ENCODE peak calls at places on chromosomes 11 and 22, in seven cellular contexts. S is activated T-cell treated with anti-CD3 and anti-CD28 coated beads for 1 hour; M is stimulated activated naive CD4-positive, alpha-beta T cell; C is stimulated activated CD4-positive, alpha-beta T cell treated with anti-CD3 and anti-CD28 coated beads, Interleukin-15, amount 100 ng/mL, for 48 hours; U is kidney epithelial cell; Z is skeletal muscle cell; F is A673. Q is an unnamed sample.

GRCh38 chr22:46638601-46639431 is 18.6 kb downstream of the GRAMD4 start:
- DNase-seq in S (no peak), M (no peak), C (no peak), U (no peak), Z (no peak), F (no peak), Q (no peak)

GRCh38 chr11:57645716-57646085 is 4.0 kb downstream of the YPEL4 start:
- DNase-seq in S (no peak), M (no peak), C (no peak), U (no peak), Z (no peak), F (no peak), Q (no peak)

GRCh38 chr22:17912942-17913704 is 111.2 kb downstream of the MICAL3 start:
- DNase-seq in S (no peak), M (no peak), C (no peak), U (no peak), Z (no peak), F (no peak), Q (no peak)

GRCh38 chr22:18136563-18137320 is 13.2 kb upstream of the USP18 start:
- DNase-seq in S (no peak), M (no peak), C (no peak), U (no peak), Z (no peak), F (no peak), Q (no peak)

GRCh38 chr11:62337682-62338181 is 484 bp downstream of the ASRGL1 start:
- DNase-seq in S (peak), M (no peak), C (no peak), U (no peak), Z (no peak), F (peak), Q (no peak)

GRCh38 chr11:81986556-81987161 is 747.0 kb downstream of the FAM181B start:
- DNase-seq in S (no peak), M (no peak), C (no peak), U (no peak), Z (no peak), F (no peak), Q (no peak)

GRCh38 chr22:36196254-36197064 is 5.2 kb downstream of the APOL4 start:
- DNase-seq in S (no peak), M (no peak), C (no peak), U (no peak), Z (no peak), F (no peak), Q (no peak)

GRCh38 chr11:31780078-31780971 is 30.8 kb downstream of the PAX6 start:
- DNase-seq in S (no peak), M (no peak), C (no peak), U (no peak), Z (no peak), F (no peak), Q (peak)

GRCh38 chr11:416757-417621 is 2.2 kb upstream of the SIGIRR start:
- DNase-seq in S (peak), M (peak), C (no peak), U (no peak), Z (no peak), F (no peak), Q (no peak)